ENCODE peak calls at places on chromosomes 6 and 20, in seven cellular contexts. One of them, this sample, is unnamed. For H3K4me1, the result is how much of the 10 kb centered on the place peaks cover.

GRCh38 chr6:14470697-14471096 is 353.1 kb downstream of the CD83 start:
- DNase-seq in A549: no peak
- DNase-seq in CD8-positive, alpha-beta T cell: no peak
- DNase-seq in heart left ventricle: no peak
- DNase-seq in thoracic aorta: no peak
- DNase-seq in OCI-LY7: no peak
- DNase-seq in mesendoderm: no peak
- DNase-seq in this sample: no peak

GRCh38 chr20:62487125-62487524 is 11.3 kb upstream of the GATA5 start:
- DNase-seq in OCI-LY7: no peak
- DNase-seq in A549: no peak
- DNase-seq in mesendoderm: no peak
- DNase-seq in CD8-positive, alpha-beta T cell: no peak
- DNase-seq in thoracic aorta: no peak
- DNase-seq in heart left ventricle: no peak
- DNase-seq in this sample: no peak

GRCh38 chr6:20582586-20583446 is 48.6 kb downstream of the CDKAL1 start:
- DNase-seq in OCI-LY7: no peak
- DNase-seq in heart left ventricle: no peak
- DNase-seq in thoracic aorta: no peak
- DNase-seq in mesendoderm: no peak
- DNase-seq in A549: no peak
- DNase-seq in CD8-positive, alpha-beta T cell: no peak
- DNase-seq in this sample: no peak

GRCh38 chr20:44566018-44566417 is 16.4 kb upstream of the PKIG start:
- DNase-seq in A549: no peak
- DNase-seq in heart left ventricle: no peak
- DNase-seq in mesendoderm: no peak
- DNase-seq in thoracic aorta: no peak
- DNase-seq in CD8-positive, alpha-beta T cell: no peak
- DNase-seq in OCI-LY7: no peak
- DNase-seq in this sample: no peak

GRCh38 chr6:43334466-43335095 is 26.0 kb upstream of the CRIP3 start:
- DNase-seq in A549: peak
- DNase-seq in thoracic aorta: no peak
- DNase-seq in OCI-LY7: peak
- DNase-seq in heart left ventricle: no peak
- DNase-seq in CD8-positive, alpha-beta T cell: no peak
- DNase-seq in mesendoderm: peak
- DNase-seq in this sample: no peak

GRCh38 chr20:6699931-6700562 is 67.4 kb upstream of the BMP2 start:
- DNase-seq in mesendoderm: no peak
- DNase-seq in OCI-LY7: no peak
- DNase-seq in A549: no peak
- DNase-seq in thoracic aorta: no peak
- DNase-seq in CD8-positive, alpha-beta T cell: no peak
- DNase-seq in heart left ventricle: no peak
- DNase-seq in this sample: no peak

GRCh38 chr6:166411721-166412151 is 29.0 kb upstream of the MPC1 start:
- DNase-seq in CD8-positive, alpha-beta T cell: peak
- DNase-seq in mesendoderm: no peak
- DNase-seq in heart left ventricle: no peak
- DNase-seq in thoracic aorta: no peak
- DNase-seq in OCI-LY7: no peak
- DNase-seq in A549: no peak
- DNase-seq in this sample: no peak

GRCh38 chr20:10863337-10864060 is 189.7 kb upstream of the JAG1 start:
- DNase-seq in heart left ventricle: peak
- DNase-seq in mesendoderm: peak
- DNase-seq in CD8-positive, alpha-beta T cell: no peak
- DNase-seq in thoracic aorta: no peak
- DNase-seq in A549: no peak
- DNase-seq in OCI-LY7: no peak
- DNase-seq in this sample: peak

GRCh38 chr6:108966855-108967755 is 118.9 kb downstream of the ARMC2 start:
- DNase-seq in CD8-positive, alpha-beta T cell: no peak
- DNase-seq in A549: no peak
- DNase-seq in mesendoderm: peak
- DNase-seq in thoracic aorta: no peak
- DNase-seq in heart left ventricle: peak
- DNase-seq in OCI-LY7: no peak
- DNase-seq in this sample: peak

GRCh38 chr20:2101057-2101934 is at the start of gene STK35:
- DNase-seq in mesendoderm: peak
- DNase-seq in OCI-LY7: peak
- DNase-seq in CD8-positive, alpha-beta T cell: no peak
- DNase-seq in A549: peak
- DNase-seq in heart left ventricle: no peak
- DNase-seq in thoracic aorta: peak
- DNase-seq in this sample: no peak

GRCh38 chr20:41167481-41168253 is 30.3 kb downstream of the PLCG1 start:
- DNase-seq in A549: no peak
- DNase-seq in heart left ventricle: no peak
- DNase-seq in OCI-LY7: no peak
- DNase-seq in CD8-positive, alpha-beta T cell: no peak
- DNase-seq in thoracic aorta: no peak
- DNase-seq in mesendoderm: no peak
- DNase-seq in this sample: peak

GRCh38 chr20:63217706-63218105 is 1.8 kb upstream of the YTHDF1 start:
- DNase-seq in OCI-LY7: no peak
- DNase-seq in CD8-positive, alpha-beta T cell: no peak
- DNase-seq in thoracic aorta: no peak
- DNase-seq in heart left ventricle: no peak
- DNase-seq in mesendoderm: no peak
- DNase-seq in A549: no peak
- DNase-seq in this sample: no peak

GRCh38 chr6:1222426-1223311 is 89.2 kb upstream of the FOXQ1 start:
- DNase-seq in OCI-LY7: no peak
- DNase-seq in heart left ventricle: peak
- DNase-seq in CD8-positive, alpha-beta T cell: no peak
- DNase-seq in A549: no peak
- DNase-seq in thoracic aorta: no peak
- DNase-seq in mesendoderm: no peak
- DNase-seq in this sample: peak

GRCh38 chr20:59662161-59662560 is 57.8 kb downstream of the PHACTR3 start:
- DNase-seq in mesendoderm: no peak
- DNase-seq in thoracic aorta: no peak
- DNase-seq in heart left ventricle: no peak
- DNase-seq in A549: no peak
- DNase-seq in CD8-positive, alpha-beta T cell: no peak
- DNase-seq in OCI-LY7: no peak
- DNase-seq in this sample: no peak

GRCh38 chr20:59662856-59663512 is 58.6 kb downstream of the PHACTR3 start:
- DNase-seq in CD8-positive, alpha-beta T cell: no peak
- DNase-seq in OCI-LY7: no peak
- DNase-seq in heart left ventricle: no peak
- DNase-seq in mesendoderm: no peak
- DNase-seq in thoracic aorta: no peak
- DNase-seq in A549: no peak
- DNase-seq in this sample: no peak

GRCh38 chr20:59661141-59661540 is 56.8 kb downstream of the PHACTR3 start:
- DNase-seq in heart left ventricle: no peak
- DNase-seq in A549: no peak
- DNase-seq in OCI-LY7: no peak
- DNase-seq in thoracic aorta: no peak
- DNase-seq in mesendoderm: no peak
- DNase-seq in CD8-positive, alpha-beta T cell: no peak
- DNase-seq in this sample: no peak

GRCh38 chr20:59663513-59663890 is 59.2 kb downstream of the PHACTR3 start:
- DNase-seq in heart left ventricle: no peak
- DNase-seq in thoracic aorta: no peak
- DNase-seq in CD8-positive, alpha-beta T cell: no peak
- DNase-seq in mesendoderm: no peak
- DNase-seq in OCI-LY7: no peak
- DNase-seq in A549: no peak
- DNase-seq in this sample: no peak

GRCh38 chr20:59661621-59662020 is 57.3 kb downstream of the PHACTR3 start:
- DNase-seq in heart left ventricle: no peak
- DNase-seq in A549: no peak
- DNase-seq in thoracic aorta: no peak
- DNase-seq in CD8-positive, alpha-beta T cell: no peak
- DNase-seq in mesendoderm: no peak
- DNase-seq in OCI-LY7: no peak
- DNase-seq in this sample: no peak
- H3K27ac ChIP-seq in heart left ventricle: no peak
- H3K27ac ChIP-seq in A549: no peak
- H3K27ac ChIP-seq in thoracic aorta: no peak
- H3K27ac ChIP-seq in CD8-positive, alpha-beta T cell: no peak
- H3K27ac ChIP-seq in mesendoderm: no peak
- H3K27ac ChIP-seq in OCI-LY7: no peak
- H3K27ac ChIP-seq in this sample: no peak

GRCh38 chr6:100463685-100464161 is 998 bp downstream of the SIM1 start:
- DNase-seq in heart left ventricle: no peak
- DNase-seq in CD8-positive, alpha-beta T cell: no peak
- DNase-seq in A549: no peak
- DNase-seq in mesendoderm: no peak
- DNase-seq in OCI-LY7: no peak
- DNase-seq in thoracic aorta: no peak
- DNase-seq in this sample: no peak
- H3K4me3 ChIP-seq in heart left ventricle: no peak
- H3K4me3 ChIP-seq in CD8-positive, alpha-beta T cell: no peak
- H3K4me3 ChIP-seq in A549: no peak
- H3K4me3 ChIP-seq in mesendoderm: no peak
- H3K4me3 ChIP-seq in OCI-LY7: no peak
- H3K4me3 ChIP-seq in thoracic aorta: peak
- H3K4me3 ChIP-seq in this sample: no peak

DNA sequence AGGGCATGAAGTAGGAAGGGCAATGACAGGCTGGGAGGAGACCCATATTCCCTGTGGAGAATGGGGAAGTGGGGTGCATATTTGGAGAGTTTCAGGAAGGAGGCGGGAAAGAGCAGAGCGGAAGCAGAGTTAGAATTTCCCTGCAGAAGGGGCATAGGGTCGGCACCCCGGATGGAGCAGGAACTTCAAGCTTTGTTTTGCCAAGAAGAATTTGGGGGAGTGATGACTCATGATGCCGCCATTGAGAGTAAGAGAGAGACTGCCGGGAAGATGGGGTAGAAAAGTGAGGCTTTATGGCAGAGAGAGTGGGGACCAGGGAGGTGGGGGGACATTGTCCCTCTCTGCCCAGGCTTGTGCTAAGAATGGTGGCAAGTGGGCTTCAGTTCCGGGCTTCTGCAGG is 50.3 kb upstream of the EPB41L1 start:
- DNase-seq in mesendoderm: no peak
- DNase-seq in A549: no peak
- DNase-seq in heart left ventricle: no peak
- DNase-seq in CD8-positive, alpha-beta T cell: no peak
- DNase-seq in OCI-LY7: no peak
- DNase-seq in thoracic aorta: no peak
- DNase-seq in this sample: no peak
- H3K4me1 ChIP-seq in mesendoderm: under half
- H3K4me1 ChIP-seq in A549: half or more
- H3K4me1 ChIP-seq in heart left ventricle: under half
- H3K4me1 ChIP-seq in CD8-positive, alpha-beta T cell: under half
- H3K4me1 ChIP-seq in OCI-LY7: under half
- H3K4me1 ChIP-seq in thoracic aorta: under half
- H3K4me1 ChIP-seq in this sample: under half

DNA sequence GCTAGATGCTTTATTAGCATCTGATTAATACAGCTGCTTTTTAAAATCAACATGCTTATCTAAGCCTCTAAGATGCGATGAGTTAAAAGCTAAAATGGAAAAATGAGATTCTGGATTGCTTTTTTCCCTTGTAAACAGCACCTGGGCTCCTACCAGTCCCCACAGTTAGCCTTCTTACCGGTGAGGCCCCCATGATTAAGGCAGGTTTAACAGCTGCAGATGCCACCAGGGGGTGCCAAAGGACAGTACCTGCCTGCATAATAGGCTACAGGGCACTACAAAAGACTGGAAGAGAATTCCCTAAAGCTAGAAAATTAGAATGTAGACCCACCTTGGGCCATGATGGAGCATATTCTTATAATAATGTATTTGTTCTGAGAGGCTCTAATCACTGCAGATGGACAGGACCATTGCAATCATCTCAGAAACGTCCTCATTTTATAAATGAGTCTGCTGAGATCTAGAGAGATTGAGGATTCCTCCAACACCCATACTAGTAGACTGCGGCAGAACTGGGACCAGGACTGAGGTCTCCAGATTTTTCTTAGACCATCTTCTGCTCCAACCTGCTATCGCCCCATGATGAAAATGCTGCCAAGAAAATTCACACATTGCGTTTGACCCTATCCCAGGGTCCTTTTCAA is 148.7 kb downstream of the RPS12 start:
- DNase-seq in A549: peak
- DNase-seq in thoracic aorta: no peak
- DNase-seq in heart left ventricle: peak
- DNase-seq in CD8-positive, alpha-beta T cell: peak
- DNase-seq in mesendoderm: peak
- DNase-seq in OCI-LY7: peak
- DNase-seq in this sample: peak
- H3K27ac ChIP-seq in A549: no peak
- H3K27ac ChIP-seq in thoracic aorta: no peak
- H3K27ac ChIP-seq in heart left ventricle: no peak
- H3K27ac ChIP-seq in CD8-positive, alpha-beta T cell: no peak
- H3K27ac ChIP-seq in mesendoderm: no peak
- H3K27ac ChIP-seq in OCI-LY7: no peak
- H3K27ac ChIP-seq in this sample: no peak

GRCh38 chr6:32086661-32087573 is 22.2 kb downstream of the TNXB start:
- DNase-seq in mesendoderm: no peak
- DNase-seq in thoracic aorta: no peak
- DNase-seq in CD8-positive, alpha-beta T cell: no peak
- DNase-seq in heart left ventricle: no peak
- DNase-seq in A549: no peak
- DNase-seq in OCI-LY7: no peak
- DNase-seq in this sample: no peak
- H3K4me3 ChIP-seq in mesendoderm: no peak
- H3K4me3 ChIP-seq in thoracic aorta: peak
- H3K4me3 ChIP-seq in CD8-positive, alpha-beta T cell: no peak
- H3K4me3 ChIP-seq in heart left ventricle: peak
- H3K4me3 ChIP-seq in A549: no peak
- H3K4me3 ChIP-seq in OCI-LY7: no peak
- H3K4me3 ChIP-seq in this sample: no peak

GRCh38 chr6:137234505-137234863 is 15.3 kb upstream of the IFNGR1 start:
- DNase-seq in mesendoderm: no peak
- DNase-seq in OCI-LY7: peak
- DNase-seq in thoracic aorta: no peak
- DNase-seq in heart left ventricle: no peak
- DNase-seq in A549: no peak
- DNase-seq in CD8-positive, alpha-beta T cell: no peak
- DNase-seq in this sample: no peak

GRCh38 chr6:137240168-137240567 is 21.0 kb upstream of the IFNGR1 start:
- DNase-seq in A549: no peak
- DNase-seq in thoracic aorta: no peak
- DNase-seq in OCI-LY7: no peak
- DNase-seq in CD8-positive, alpha-beta T cell: no peak
- DNase-seq in mesendoderm: no peak
- DNase-seq in heart left ventricle: no peak
- DNase-seq in this sample: peak

GRCh38 chr6:137235686-137236085 is 16.5 kb upstream of the IFNGR1 start:
- DNase-seq in A549: no peak
- DNase-seq in thoracic aorta: no peak
- DNase-seq in heart left ventricle: no peak
- DNase-seq in CD8-positive, alpha-beta T cell: no peak
- DNase-seq in mesendoderm: no peak
- DNase-seq in OCI-LY7: no peak
- DNase-seq in this sample: no peak

GRCh38 chr6:137236581-137237355 is 17.6 kb upstream of the IFNGR1 start:
- DNase-seq in thoracic aorta: no peak
- DNase-seq in mesendoderm: no peak
- DNase-seq in OCI-LY7: no peak
- DNase-seq in CD8-positive, alpha-beta T cell: no peak
- DNase-seq in heart left ventricle: no peak
- DNase-seq in A549: no peak
- DNase-seq in this sample: no peak

GRCh38 chr6:137237413-137238170 is 18.4 kb upstream of the IFNGR1 start:
- DNase-seq in CD8-positive, alpha-beta T cell: no peak
- DNase-seq in A549: peak
- DNase-seq in mesendoderm: peak
- DNase-seq in heart left ventricle: no peak
- DNase-seq in thoracic aorta: no peak
- DNase-seq in OCI-LY7: no peak
- DNase-seq in this sample: no peak
- H3K4me1 ChIP-seq in CD8-positive, alpha-beta T cell: under half
- H3K4me1 ChIP-seq in A549: half or more
- H3K4me1 ChIP-seq in mesendoderm: under half
- H3K4me1 ChIP-seq in heart left ventricle: half or more
- H3K4me1 ChIP-seq in thoracic aorta: under half
- H3K4me1 ChIP-seq in OCI-LY7: under half
- H3K4me1 ChIP-seq in this sample: under half